ENCODE peak calls at places on chromosomes 2 and 18, in seven cellular contexts. D is progenitor cell of endocrine pancreas, N is hepatocyte, E is heart left ventricle, X is astrocyte of the spinal cord, B is endothelial cell of umbilical vein, W is IMR-90. P is an unnamed sample.

GRCh38 chr2:234427081-234428058 is 69.5 kb downstream of the ARL4C start:
- DNase-seq in D (no peak), X (peak), N (peak), W (peak), B (peak), E (no peak), P (no peak)

GRCh38 chr2:161199885-161200284 is 39.7 kb downstream of the TANK start:
- DNase-seq in X (no peak), D (no peak), E (no peak), W (no peak), N (no peak), B (no peak), P (no peak)

GRCh38 chr2:39778233-39778632 is 825 bp downstream of the THUMPD2 start:
- DNase-seq in B (no peak), W (no peak), E (no peak), X (no peak), N (no peak), D (no peak), P (no peak)

GRCh38 chr18:33051397-33051796 is 278.6 kb upstream of the KLHL14 start:
- DNase-seq in W (no peak), D (no peak), N (peak), B (peak), X (no peak), E (no peak), P (no peak)

GRCh38 chr18:45250479-45250878 is 364.8 kb upstream of the SLC14A2 start:
- DNase-seq in E (peak), X (no peak), B (no peak), D (no peak), W (no peak), N (no peak), P (no peak)

GRCh38 chr2:202237787-202238233 is 587 bp downstream of the SUMO1 start:
- DNase-seq in B (peak), N (peak), D (peak), X (peak), E (peak), W (peak), P (no peak)

GRCh38 chr18:52311331-52311730 is 28.7 kb upstream of the DCC start:
- DNase-seq in N (no peak), W (no peak), B (no peak), X (no peak), D (no peak), E (no peak), P (no peak)

GRCh38 chr18:10298346-10298745 is 156.1 kb upstream of the APCDD1 start:
- DNase-seq in E (no peak), B (no peak), N (no peak), X (no peak), D (no peak), W (no peak), P (no peak)

GRCh38 chr2:44559108-44559507 is 197.4 kb downstream of the CAMKMT start:
- DNase-seq in B (no peak), D (no peak), W (no peak), X (no peak), N (no peak), E (no peak), P (no peak)

GRCh38 chr2:40653829-40654228 is 201.9 kb upstream of the SLC8A1 start:
- DNase-seq in D (no peak), E (no peak), W (peak), N (no peak), B (no peak), X (no peak), P (no peak)

GRCh38 chr2:173872714-173873113 is 92.5 kb downstream of the SP3 start:
- DNase-seq in B (no peak), D (no peak), W (no peak), X (no peak), E (no peak), N (peak), P (no peak)

GRCh38 chr2:39431592-39432316 is 5.3 kb downstream of the MAP4K3 start:
- DNase-seq in W (peak), X (no peak), D (no peak), B (no peak), E (no peak), N (no peak), P (no peak)

GRCh38 chr2:25129901-25130520 is 38.4 kb downstream of the POMC start:
- DNase-seq in E (no peak), B (no peak), W (no peak), D (no peak), X (no peak), N (no peak), P (no peak)

GRCh38 chr2:46252891-46253659 is 44.1 kb upstream of the EPAS1 start:
- DNase-seq in B (peak), N (peak), X (peak), D (no peak), E (peak), W (no peak), P (no peak)

GRCh38 chr2:24734741-24735140 is 58.5 kb downstream of the PTRHD1 start:
- DNase-seq in B (no peak), E (no peak), W (no peak), D (no peak), N (no peak), X (no peak), P (no peak)

GRCh38 chr2:161078211-161078539 is 82.1 kb upstream of the TANK start:
- DNase-seq in E (no peak), W (no peak), N (no peak), B (no peak), D (no peak), X (no peak), P (no peak)

DNA sequence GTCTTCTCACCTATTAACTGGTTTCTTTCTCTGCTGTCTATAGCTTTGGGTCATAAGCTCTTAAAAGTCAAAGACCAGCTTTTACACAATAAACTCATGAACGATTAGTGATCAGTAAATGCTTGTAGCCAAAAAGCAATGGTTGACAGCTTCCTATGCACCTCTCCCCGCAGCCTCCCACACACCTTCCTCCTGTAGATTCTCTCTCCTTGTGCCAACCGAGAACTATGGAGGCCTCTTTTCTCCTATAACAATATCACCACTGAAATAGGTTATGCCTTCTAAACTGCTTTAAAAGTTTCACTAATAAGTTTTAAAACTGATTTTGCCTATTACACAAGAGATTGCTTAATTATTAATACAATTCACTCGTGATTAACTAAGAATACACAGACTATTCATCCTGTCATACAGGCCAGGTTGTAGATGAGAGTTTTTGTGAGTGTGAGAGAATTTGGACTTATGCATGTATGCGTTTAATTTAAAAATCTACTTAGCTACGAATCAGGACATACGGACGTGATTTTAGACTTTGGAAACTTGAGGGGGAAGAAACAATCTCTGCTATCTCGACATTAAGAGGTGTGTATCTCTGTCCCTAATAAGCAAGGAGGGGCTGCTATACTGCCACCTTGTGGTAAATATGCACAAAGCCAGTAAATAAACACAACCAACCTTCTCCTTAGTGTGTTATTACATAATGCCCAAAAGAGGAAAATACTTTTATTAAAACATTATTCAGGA is 229.1 kb upstream of the RBBP8 start:
- DNase-seq in E (no peak), W (peak), D (no peak), X (peak), N (peak), B (peak), P (no peak)
- TF ChIP-seq CTCF in E (peak), W (peak), D (peak), X (peak), N (peak), B (peak), P (no peak)

GRCh38 chr2:89763581-89764485 is 1072.4 kb downstream of the RPIA start:
- DNase-seq in E (peak), B (no peak), X (no peak), D (no peak), N (no peak), W (no peak), P (peak)

GRCh38 chr2:89767581-89768435 is 1076.3 kb downstream of the RPIA start:
- DNase-seq in D (no peak), N (no peak), E (peak), B (no peak), X (no peak), W (no peak), P (peak)

GRCh38 chr2:89763254-89763580 is 1071.7 kb downstream of the RPIA start:
- DNase-seq in X (no peak), B (no peak), D (no peak), E (peak), N (no peak), W (no peak), P (peak)
- TF ChIP-seq CTCF in X (no peak), B (no peak), D (no peak), E (no peak), N (no peak), W (no peak), P (no peak)

DNA sequence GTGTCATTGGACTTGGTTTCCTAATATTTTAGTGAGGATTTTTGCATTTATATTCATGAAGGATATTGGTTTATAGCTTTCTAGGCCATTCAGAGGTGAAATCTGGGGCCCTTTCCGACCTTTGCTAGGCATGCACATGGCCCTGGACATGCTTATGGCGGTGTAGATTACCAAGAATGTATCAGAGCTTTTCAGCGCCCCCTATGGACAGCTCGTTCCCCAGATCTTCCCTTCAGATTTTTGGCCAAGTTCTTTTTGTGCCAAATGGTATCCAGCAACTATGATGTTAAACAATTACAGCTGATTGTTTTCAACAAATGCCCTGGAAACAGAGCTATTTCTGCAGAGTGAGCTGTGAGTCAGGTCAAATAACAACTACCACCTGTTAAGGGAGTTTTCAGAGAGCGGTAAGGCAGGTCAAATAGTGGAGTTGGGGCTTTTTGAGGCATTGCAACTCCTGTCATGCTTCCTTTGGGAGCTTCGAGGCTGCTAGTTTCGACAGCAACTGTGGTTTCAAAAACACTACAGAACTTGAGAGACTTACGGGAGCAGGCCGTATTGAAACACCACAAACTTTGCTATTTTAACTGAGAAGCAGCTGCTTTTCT is 188.3 kb downstream of the ZNF516 start:
- DNase-seq in E (no peak), W (no peak), B (no peak), D (no peak), X (no peak), N (no peak), P (no peak)
- TF ChIP-seq CTCF in E (no peak), W (no peak), B (no peak), D (no peak), X (no peak), N (no peak), P (no peak)

DNA sequence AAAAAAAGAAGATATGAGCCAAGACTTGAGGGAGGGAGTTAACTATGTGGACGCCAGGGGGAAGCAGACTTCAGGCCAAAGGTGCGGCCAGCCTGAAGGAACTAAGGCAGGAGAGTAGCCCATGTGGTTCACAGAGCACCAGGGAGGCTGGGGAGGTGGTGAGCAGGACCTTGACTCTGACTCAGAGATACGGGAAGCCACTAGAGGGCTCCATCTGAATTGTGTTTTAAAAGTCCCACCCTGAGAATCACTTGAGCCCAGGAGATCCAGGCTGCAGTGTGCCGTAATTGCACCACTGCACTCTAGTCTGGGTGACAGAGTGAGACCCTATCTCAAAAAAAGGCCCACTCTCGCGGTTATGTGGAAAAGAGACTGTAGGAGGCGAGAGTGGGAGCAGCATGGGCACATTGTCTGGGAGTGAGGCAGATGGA is 12.3 kb downstream of the CEP192 start:
- DNase-seq in E (peak), D (peak), B (peak), W (peak), N (peak), X (peak), P (no peak)
- TF ChIP-seq CTCF in E (peak), D (peak), B (peak), W (peak), N (peak), X (peak), P (no peak)

GRCh38 chr2:8956789-8957188 is 46.7 kb downstream of the MBOAT2 start:
- DNase-seq in N (no peak), D (no peak), W (no peak), X (no peak), E (no peak), B (no peak), P (no peak)
- TF ChIP-seq CTCF in N (no peak), D (no peak), W (no peak), X (no peak), E (peak), B (no peak), P (no peak)